ENCODE peak calls at places on chromosomes 5 and 9, in five cellular contexts. Z is transverse colon, J is uterus, G is IMR-90, U is heart left ventricle. Y is an unnamed sample.

GRCh38 chr9:13267743-13268142 is 11.7 kb downstream of the MPDZ start:
- DNase-seq in Z (no peak), J (no peak), G (peak), U (no peak), Y (no peak)

GRCh38 chr5:133249593-133249992 is 197.8 kb downstream of the HSPA4 start:
- DNase-seq in Z (no peak), J (no peak), G (no peak), U (no peak), Y (no peak)

GRCh38 chr9:79621916-79622575 is 50.3 kb downstream of the TLE4 start:
- DNase-seq in Z (no peak), J (no peak), G (no peak), U (no peak), Y (no peak)

GRCh38 chr5:81506900-81507588 is 113.1 kb upstream of the ACOT12 start:
- DNase-seq in Z (peak), J (peak), G (peak), U (peak), Y (peak)

GRCh38 chr5:32444191-32444945 is at the start of gene ZFR:
- DNase-seq in Z (peak), J (peak), G (peak), U (peak), Y (peak)

GRCh38 chr9:27086818-27087680 is 22.0 kb upstream of the TEK start:
- DNase-seq in Z (no peak), J (no peak), G (peak), U (no peak), Y (peak)

GRCh38 chr5:34498582-34498981 is 157.5 kb upstream of the RAI14 start:
- DNase-seq in Z (no peak), J (no peak), G (no peak), U (no peak), Y (no peak)

GRCh38 chr5:173452098-173452497 is 123.9 kb upstream of the STC2 start:
- DNase-seq in Z (no peak), J (no peak), G (peak), U (peak), Y (no peak)

GRCh38 chr5:38831909-38832308 is 13.9 kb upstream of the OSMR start:
- DNase-seq in Z (no peak), J (no peak), G (peak), U (no peak), Y (no peak)

GRCh38 chr5:68369436-68370125 is 154.0 kb downstream of the PIK3R1 start:
- DNase-seq in Z (no peak), J (no peak), G (no peak), U (no peak), Y (no peak)

GRCh38 chr9:113682297-113682771 is 193.8 kb upstream of the ZNF618 start:
- DNase-seq in Z (peak), J (peak), G (peak), U (peak), Y (peak)

GRCh38 chr9:76415731-76416130 is 21.5 kb upstream of the RFK start:
- DNase-seq in Z (no peak), J (no peak), G (no peak), U (no peak), Y (no peak)

GRCh38 chr5:151800527-151800926 is 28.8 kb downstream of the G3BP1 start:
- DNase-seq in Z (no peak), J (no peak), G (no peak), U (no peak), Y (no peak)

GRCh38 chr5:149913449-149914419 is 30.9 kb downstream of the PDE6A start:
- DNase-seq in Z (no peak), J (no peak), G (no peak), U (no peak), Y (no peak)

GRCh38 chr5:145056805-145057204 is 778.3 kb downstream of the PRELID2 start:
- DNase-seq in Z (no peak), J (no peak), G (peak), U (no peak), Y (no peak)

GRCh38 chr5:181246276-181247050 is 2.8 kb upstream of the RACK1 start:
- DNase-seq in Z (peak), J (peak), G (peak), U (peak), Y (peak)

GRCh38 chr9:13606576-13606975 is 327.1 kb upstream of the MPDZ start:
- DNase-seq in Z (no peak), J (no peak), G (no peak), U (no peak), Y (no peak)

GRCh38 chr5:3353561-3353960 is 242.1 kb upstream of the IRX1 start:
- DNase-seq in Z (no peak), J (no peak), G (no peak), U (no peak), Y (no peak)

GRCh38 chr5:140312067-140312790 is 9.3 kb upstream of the PFDN1 start:
- DNase-seq in Z (no peak), J (no peak), G (peak), U (peak), Y (no peak)

GRCh38 chr5:2519153-2519552 is 232.3 kb downstream of the IRX2 start:
- DNase-seq in Z (no peak), J (no peak), G (no peak), U (no peak), Y (no peak)

GRCh38 chr5:145450286-145450969 is 384.7 kb downstream of the PRELID2 start:
- DNase-seq in Z (no peak), J (no peak), G (peak), U (no peak), Y (no peak)

GRCh38 chr5:124561451-124561850 is 185.0 kb downstream of the ZNF608 start:
- DNase-seq in Z (no peak), J (no peak), G (peak), U (no peak), Y (no peak)

GRCh38 chr9:70805953-70806352 is 315.5 kb downstream of the TRPM3 start:
- DNase-seq in Z (no peak), J (peak), G (no peak), U (no peak), Y (no peak)

GRCh38 chr5:150904479-150905311 is at the start of gene ZNF300:
- DNase-seq in Z (peak), J (peak), G (peak), U (peak), Y (peak)

GRCh38 chr9:124122813-124123462 is 111.4 kb downstream of the LHX2 start:
- DNase-seq in Z (no peak), J (no peak), G (peak), U (no peak), Y (no peak)

GRCh38 chr9:94785211-94786169 is 59.0 kb downstream of the AOPEP start:
- DNase-seq in Z (no peak), J (no peak), G (no peak), U (no peak), Y (no peak)

GRCh38 chr9:134419684-134420076 is 93.4 kb downstream of the RXRA start:
- DNase-seq in Z (no peak), J (no peak), G (no peak), U (no peak), Y (no peak)

GRCh38 chr5:66661149-66661548 is 65.0 kb downstream of the MAST4 start:
- DNase-seq in Z (peak), J (peak), G (peak), U (peak), Y (no peak)

GRCh38 chr5:54234304-54234938 is 76.0 kb downstream of the ARL15 start:
- DNase-seq in Z (no peak), J (no peak), G (peak), U (no peak), Y (no peak)

GRCh38 chr9:4084440-4084818 is 215.4 kb downstream of the GLIS3 start:
- DNase-seq in Z (peak), J (peak), G (peak), U (peak), Y (no peak)

GRCh38 chr9:92188969-92189781 is 74.0 kb upstream of the SPTLC1 start:
- DNase-seq in Z (no peak), J (no peak), G (no peak), U (no peak), Y (no peak)

GRCh38 chr5:37926732-37927131 is 86.9 kb upstream of the GDNF start:
- DNase-seq in Z (no peak), J (no peak), G (peak), U (no peak), Y (no peak)

GRCh38 chr9:137296214-137297059 is 5.6 kb downstream of the NRARP start:
- DNase-seq in Z (peak), J (no peak), G (peak), U (peak), Y (no peak)

GRCh38 chr5:145778144-145778900 is 56.8 kb downstream of the PRELID2 start:
- DNase-seq in Z (no peak), J (no peak), G (no peak), U (no peak), Y (no peak)

GRCh38 chr5:135437796-135438560 is 9.2 kb downstream of the DCANP1 start:
- DNase-seq in Z (peak), J (no peak), G (peak), U (peak), Y (peak)

GRCh38 chr5:139517683-139518564 is 35.4 kb upstream of the STING1 start:
- DNase-seq in Z (peak), J (peak), G (peak), U (peak), Y (peak)

GRCh38 chr9:99190597-99191283 is 31.0 kb downstream of the ALG2 start:
- DNase-seq in Z (no peak), J (no peak), G (no peak), U (no peak), Y (no peak)

DNA sequence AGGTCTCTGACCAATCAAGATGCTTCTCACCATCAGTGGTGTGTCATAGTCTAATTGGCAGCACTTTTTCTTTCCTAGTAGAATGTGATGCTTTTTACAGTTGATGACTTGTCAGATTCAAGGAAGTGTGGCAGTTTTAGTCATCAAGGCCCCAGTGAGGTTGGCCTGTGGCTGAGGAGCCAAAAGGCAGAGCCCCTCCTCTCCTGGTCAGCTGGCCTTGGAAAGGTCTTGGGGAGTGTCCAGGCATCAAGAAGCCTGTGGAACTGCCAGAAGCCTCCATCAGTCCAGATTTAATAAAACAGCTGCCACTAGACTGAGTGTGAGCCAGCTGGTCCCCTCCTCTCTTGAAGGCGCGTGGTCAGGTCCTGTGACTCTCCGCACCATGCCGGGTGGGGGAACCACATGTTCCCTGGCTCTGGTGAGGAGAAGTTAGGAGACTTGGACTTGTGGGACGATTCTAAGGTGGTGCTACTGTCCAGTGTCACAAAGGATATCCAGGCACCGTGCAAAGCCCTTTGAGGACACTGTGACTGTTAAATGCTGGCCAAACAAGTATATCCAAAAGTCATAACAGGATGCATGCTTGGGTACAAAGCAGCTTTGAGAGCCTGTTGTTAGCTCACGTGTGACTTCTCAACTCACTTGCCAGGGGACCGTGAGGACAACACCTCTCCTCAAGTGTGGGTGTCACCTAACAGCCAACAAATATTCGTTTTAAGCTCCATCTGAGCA is 6.1 kb upstream of the ANGPTL2 start:
- DNase-seq in Z (no peak), J (peak), G (peak), U (peak), Y (peak)
- H3K4me3 ChIP-seq in Z (no peak), J (no peak), G (no peak), U (no peak), Y (no peak)

GRCh38 chr5:95660060-95660459 is 13.5 kb downstream of the RFESD start:
- DNase-seq in Z (no peak), J (no peak), G (no peak), U (no peak), Y (no peak)
- TF ChIP-seq POLR2A in Z (no peak), J (no peak), G (no peak), U (no peak), Y (no peak)

DNA sequence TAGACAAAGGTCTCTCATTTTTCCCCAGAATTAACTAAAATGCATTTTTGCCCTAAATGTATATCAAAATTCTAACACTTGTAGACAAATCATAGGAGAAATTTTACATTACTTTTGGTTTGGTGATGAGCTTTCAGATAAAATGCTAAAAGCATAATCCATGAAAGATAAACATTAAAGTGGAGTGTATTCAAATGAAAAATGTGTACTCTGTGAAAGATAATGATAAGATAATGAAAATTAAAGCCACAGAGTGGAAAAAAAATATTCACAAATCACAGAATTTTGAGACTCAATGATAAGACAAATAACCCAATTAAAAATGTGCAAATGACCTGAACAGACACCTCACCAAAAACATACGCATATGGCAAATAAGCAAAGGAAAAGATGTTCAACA is 176.9 kb upstream of the ADAMTS16 start:
- DNase-seq in Z (no peak), J (no peak), G (no peak), U (no peak), Y (no peak)
- H3K4me3 ChIP-seq in Z (no peak), J (no peak), G (no peak), U (no peak), Y (no peak)

DNA sequence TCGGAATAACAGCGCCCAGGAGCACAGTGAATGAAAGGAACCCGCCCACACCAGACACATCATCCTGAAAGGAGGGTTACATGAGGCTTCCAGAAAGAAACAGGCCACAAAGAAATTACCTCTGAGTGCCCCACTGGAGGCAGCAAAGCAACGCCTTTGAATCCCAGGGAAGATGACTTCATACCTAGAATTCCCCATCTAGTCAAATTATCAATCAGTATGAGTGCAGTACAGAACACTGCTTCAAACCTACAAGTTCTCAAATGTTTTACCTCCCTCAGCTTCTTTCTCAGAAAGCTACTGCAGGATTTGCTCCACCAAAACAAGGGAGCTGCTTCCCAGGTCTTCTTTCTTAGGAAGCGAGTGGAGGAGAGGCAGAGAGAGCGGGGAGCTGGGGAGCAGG is 87.2 kb downstream of the SEMA4D start:
- DNase-seq in Z (no peak), J (no peak), G (no peak), U (no peak), Y (no peak)
- TF ChIP-seq POLR2A in Z (no peak), J (no peak), G (no peak), U (no peak), Y (no peak)

DNA sequence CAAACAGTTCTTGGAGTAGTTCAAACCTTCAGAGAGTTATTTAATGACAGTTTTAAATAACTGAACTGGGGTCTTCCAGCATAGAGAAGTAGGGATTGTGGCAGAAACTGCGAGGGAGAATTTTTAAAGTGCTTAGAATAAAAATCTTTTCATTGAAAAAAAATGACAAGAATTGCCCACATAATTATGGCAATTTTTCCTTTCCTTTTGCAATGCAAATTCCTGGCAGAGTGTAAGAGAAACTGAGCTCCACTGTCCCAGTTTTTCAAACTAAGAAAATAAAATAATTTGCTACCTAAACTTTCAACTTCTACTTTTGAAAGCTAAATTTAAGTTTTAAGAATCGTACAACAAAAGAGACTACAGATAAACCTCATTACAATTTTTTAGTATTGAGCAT is 2.3 kb upstream of the PTGER4 start:
- DNase-seq in Z (no peak), J (no peak), G (no peak), U (no peak), Y (no peak)
- H3K4me3 ChIP-seq in Z (no peak), J (no peak), G (no peak), U (peak), Y (no peak)